ENCODE peak calls at places on chromosomes 16 and 17, in five cellular contexts. A, S, K, T and U are unnamed samples.

GRCh38 chr16:47475786-47476185 is 14.7 kb downstream of the PHKB start:
- DNase-seq in A (peak; percentile 49), S (no peak), K (no peak), T (no peak), U (no peak)

GRCh38 chr16:66099261-66099660 is 267.2 kb upstream of the CDH5 start:
- DNase-seq in A (no peak), S (no peak), K (no peak), T (no peak), U (no peak)

GRCh38 chr16:55832788-55833583 is at the start of gene CES1:
- DNase-seq in A (no peak), S (no peak), K (no peak), T (no peak), U (no peak)

GRCh38 chr16:54066451-54067056 is 220.0 kb downstream of the IRX3 start:
- DNase-seq in A (peak; percentile 5), S (no peak), K (no peak), T (no peak), U (no peak)

GRCh38 chr17:32551186-32551955 is 64.6 kb downstream of the CDK5R1 start:
- DNase-seq in A (peak; percentile 50), S (no peak), K (no peak), T (no peak), U (peak; percentile 71)

GRCh38 chr17:44385287-44386181 is 3.9 kb downstream of the ITGA2B start:
- DNase-seq in A (peak; percentile 55), S (peak; percentile 83), K (peak; percentile 70), T (peak; percentile 91), U (peak; percentile 87)

GRCh38 chr17:70906808-70907207 is 737.5 kb downstream of the KCNJ2 start:
- DNase-seq in A (peak; percentile 62), S (no peak), K (no peak), T (no peak), U (no peak)

GRCh38 chr16:85249830-85250455 is 137.7 kb upstream of the CIBAR2 start:
- DNase-seq in A (no peak), S (no peak), K (no peak), T (no peak), U (no peak)

GRCh38 chr16:77905356-77905920 is 116.9 kb upstream of the CLEC3A start:
- DNase-seq in A (no peak), S (no peak), K (no peak), T (no peak), U (no peak)

GRCh38 chr16:71409038-71409775 is 32.6 kb downstream of the TLE7 start:
- DNase-seq in A (no peak), S (no peak), K (no peak), T (no peak), U (no peak)

GRCh38 chr17:77745702-77746101 is 212.8 kb upstream of the TNRC6C start:
- DNase-seq in A (no peak), S (no peak), K (no peak), T (no peak), U (no peak)

GRCh38 chr16:24035127-24035842 is 199.5 kb downstream of the PRKCB start:
- DNase-seq in A (no peak), S (peak; percentile 44), K (no peak), T (no peak), U (no peak)

GRCh38 chr17:47291242-47291873 is 32.4 kb upstream of the EFCAB13 start:
- DNase-seq in A (no peak), S (no peak), K (no peak), T (no peak), U (no peak)
- H3K27me3 ChIP-seq in A (no peaks in the 10 kb centered on the region), S (no peaks in the 10 kb centered on the region), K (no peaks in the 10 kb centered on the region), T (no peaks in the 10 kb centered on the region), U (no peaks in the 10 kb centered on the region)

DNA sequence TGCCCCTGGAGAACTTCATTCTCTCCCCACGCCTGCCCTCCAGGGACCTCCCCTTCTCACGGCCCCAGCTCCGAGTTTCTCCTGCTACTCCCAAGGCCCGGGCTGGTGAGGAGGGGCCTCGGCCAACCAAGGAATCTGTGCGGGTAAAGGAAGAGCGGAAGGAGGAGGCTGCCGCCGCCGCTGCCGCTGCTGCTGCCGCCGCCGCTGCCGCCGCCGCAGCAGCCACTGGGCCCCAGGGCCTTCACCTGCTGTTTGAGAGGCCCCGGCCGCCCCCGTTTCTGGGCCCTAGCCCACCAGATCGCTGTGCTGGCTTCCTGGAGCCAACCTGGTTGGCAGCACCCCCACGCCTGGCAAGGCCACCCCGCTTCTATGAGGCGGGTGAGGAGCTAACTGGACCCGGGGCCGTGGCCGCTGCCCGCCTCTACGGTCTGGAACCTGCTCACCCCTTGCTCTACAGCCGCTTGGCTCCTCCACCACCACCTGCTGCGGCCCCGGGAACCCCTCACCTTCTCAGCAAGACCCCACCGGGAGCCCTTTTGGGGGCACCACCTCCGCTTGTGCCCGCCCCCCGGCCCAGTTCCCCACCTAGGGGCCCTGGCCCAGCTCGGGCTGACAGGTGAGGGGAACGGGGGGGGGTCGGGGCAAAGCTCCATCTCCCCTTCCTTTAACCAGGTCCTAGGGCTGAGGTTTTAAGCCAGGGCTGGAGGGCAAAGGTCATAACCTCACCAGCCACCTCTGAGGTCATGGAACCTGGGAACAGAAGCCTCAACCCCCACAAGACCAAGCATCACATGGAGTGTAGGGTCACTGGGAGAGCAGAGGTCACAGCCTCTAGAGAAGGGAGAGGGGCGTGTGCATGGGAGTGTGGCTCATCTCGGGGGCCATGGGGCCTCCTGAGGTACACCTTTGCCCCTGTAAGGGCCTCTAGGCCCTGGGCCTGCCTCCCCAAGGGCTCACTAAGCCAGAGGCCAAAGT is 11.1 kb downstream of the FBRS start:
- DNase-seq in A (no peak), S (no peak), K (no peak), T (no peak), U (no peak)
- H3K27me3 ChIP-seq in A (no peaks in the 10 kb centered on the region), S (no peaks in the 10 kb centered on the region), K (no peaks in the 10 kb centered on the region), T (no peaks in the 10 kb centered on the region), U (no peaks in the 10 kb centered on the region)

DNA sequence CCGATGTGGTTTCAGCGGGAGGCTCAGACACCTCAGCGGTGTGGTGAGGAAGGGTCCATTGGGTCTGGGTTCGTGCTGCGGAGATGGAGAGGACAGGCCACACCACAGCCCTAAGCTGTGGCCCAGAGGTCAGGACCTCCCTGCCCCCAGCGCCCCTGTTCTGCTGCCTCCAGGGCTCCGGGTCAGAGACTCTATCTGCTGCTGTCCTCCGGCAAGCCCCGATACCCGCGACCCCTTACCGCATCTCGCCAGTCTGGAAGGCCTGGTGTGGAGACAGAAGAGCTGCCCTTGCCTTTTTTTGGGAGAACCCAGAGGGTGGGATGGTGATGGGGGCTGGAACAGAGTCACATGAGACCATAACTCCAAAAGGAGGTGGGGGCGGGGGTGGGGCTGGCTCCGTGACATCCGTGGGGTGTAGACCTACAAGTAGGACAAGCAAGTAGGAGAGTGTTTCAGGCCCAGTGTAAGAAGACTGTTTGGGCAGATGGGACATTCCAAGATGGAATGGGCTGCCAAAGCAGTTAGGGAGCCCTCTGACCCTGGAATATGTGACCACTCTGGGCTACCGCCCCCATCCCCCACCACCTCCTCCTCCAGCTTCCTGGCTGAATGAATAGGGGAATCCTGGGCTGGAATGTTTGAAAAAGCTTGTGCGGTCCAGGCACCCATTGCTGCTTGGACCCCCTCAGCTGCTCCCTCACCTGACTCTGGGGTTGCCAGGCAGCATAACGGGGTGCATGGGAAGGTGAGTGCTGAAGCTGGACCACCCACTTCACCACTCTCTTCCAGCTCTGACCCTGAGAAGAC is 1.4 kb downstream of the XYLT2 start:
- DNase-seq in A (peak; percentile 6), S (no peak), K (no peak), T (no peak), U (no peak)
- H3K27me3 ChIP-seq in A (peaks cover 2% of the 10 kb centered on the region), S (no peaks in the 10 kb centered on the region), K (no peaks in the 10 kb centered on the region), T (no peaks in the 10 kb centered on the region), U (no peaks in the 10 kb centered on the region)

DNA sequence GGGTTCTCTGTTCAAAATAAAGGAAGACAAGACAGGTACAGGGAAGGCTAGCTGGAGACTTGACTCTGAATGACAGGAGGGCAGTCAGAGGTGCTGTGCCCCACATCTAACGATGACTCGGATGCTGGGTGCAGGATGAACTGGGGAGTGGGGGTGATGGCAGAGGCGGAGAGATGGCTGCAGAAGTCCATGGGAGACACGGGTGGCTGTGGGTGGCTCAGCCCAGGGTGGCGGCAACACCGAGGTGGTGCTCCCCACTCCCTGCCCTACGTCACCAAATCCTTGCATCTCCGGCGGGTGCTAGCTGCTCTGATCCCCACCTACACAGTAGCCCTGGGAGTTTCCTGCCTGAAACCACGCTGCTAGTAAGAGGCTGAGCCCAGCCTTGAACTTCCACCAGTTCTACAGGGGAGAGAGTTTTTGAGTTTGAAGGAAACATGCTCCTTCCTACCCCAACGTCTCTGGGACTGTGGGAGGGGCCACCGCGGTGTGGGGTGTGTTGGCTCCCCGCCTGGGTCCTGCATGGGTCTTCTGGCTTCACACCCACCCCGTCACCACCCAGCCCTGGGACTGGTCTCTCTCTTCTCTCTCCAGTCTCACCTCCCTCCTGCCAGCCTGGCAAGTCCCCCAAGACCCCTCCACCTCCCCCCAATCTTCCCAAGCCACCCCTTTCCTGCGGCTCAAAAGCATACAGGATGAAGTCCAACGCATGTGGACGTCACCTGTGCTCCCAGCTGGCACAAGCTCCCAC is 4.5 kb downstream of the GSG1L start:
- DNase-seq in A (no peak), S (no peak), K (no peak), T (no peak), U (no peak)
- H3K27me3 ChIP-seq in A (peaks cover 67% of the 10 kb centered on the region), S (peaks cover 5% of the 10 kb centered on the region), K (peaks cover 5% of the 10 kb centered on the region), T (no peaks in the 10 kb centered on the region), U (no peaks in the 10 kb centered on the region)

GRCh38 chr17:411416-412120 is 59.0 kb upstream of the RPH3AL start:
- DNase-seq in A (no peak), S (no peak), K (no peak), T (no peak), U (no peak)

GRCh38 chr17:412211-413015 is 59.8 kb upstream of the RPH3AL start:
- DNase-seq in A (peak; percentile 64), S (peak; percentile 69), K (peak; percentile 60), T (peak; percentile 86), U (no peak)

GRCh38 chr17:410674-411401 is 58.2 kb upstream of the RPH3AL start:
- DNase-seq in A (peak; percentile 12), S (peak; percentile 74), K (peak; percentile 53), T (peak; percentile 82), U (no peak)

GRCh38 chr17:413706-414440 is 61.3 kb upstream of the RPH3AL start:
- DNase-seq in A (no peak), S (no peak), K (no peak), T (no peak), U (no peak)

GRCh38 chr17:413016-413350 is 60.4 kb upstream of the RPH3AL start:
- DNase-seq in A (no peak), S (peak; percentile 21), K (no peak), T (no peak), U (no peak)
- H3K27me3 ChIP-seq in A (no peaks in the 10 kb centered on the region), S (no peaks in the 10 kb centered on the region), K (no peaks in the 10 kb centered on the region), T (no peaks in the 10 kb centered on the region), U (no peaks in the 10 kb centered on the region)

GRCh38 chr17:80666867-80667266 is 122.2 kb downstream of the RPTOR start:
- DNase-seq in A (no peak), S (no peak), K (no peak), T (no peak), U (no peak)

GRCh38 chr17:80667462-80668277 is 123.0 kb downstream of the RPTOR start:
- DNase-seq in A (no peak), S (no peak), K (no peak), T (no peak), U (no peak)

GRCh38 chr17:80671039-80671822 is 126.6 kb downstream of the RPTOR start:
- DNase-seq in A (no peak), S (no peak), K (no peak), T (no peak), U (no peak)

GRCh38 chr17:80665792-80666191 is 121.2 kb downstream of the RPTOR start:
- DNase-seq in A (no peak), S (no peak), K (no peak), T (no peak), U (no peak)

GRCh38 chr17:80668375-80669149 is 123.9 kb downstream of the RPTOR start:
- DNase-seq in A (no peak), S (no peak), K (no peak), T (no peak), U (no peak)
- H3K27me3 ChIP-seq in A (no peaks in the 10 kb centered on the region), S (no peaks in the 10 kb centered on the region), K (no peaks in the 10 kb centered on the region), T (no peaks in the 10 kb centered on the region), U (no peaks in the 10 kb centered on the region)